ENCODE peak calls at places on chromosome 9, in four cellular contexts. G is SK-N-SH, E is HepG2, N is K562. L is an unnamed sample.
A peak's percentile ranks its signal among the peaks of the same experiment; 100 is the strongest.

GRCh38 chr9:13928988-13929387 is 385.0 kb downstream of the NFIB start:
- DNase-seq in G (no peak), E (no peak), N (no peak), L (no peak)

GRCh38 chr9:77785341-77785740 is 137.2 kb upstream of the GNA14 start:
- DNase-seq in G (peak; percentile 37), E (no peak), N (no peak), L (no peak)

GRCh38 chr9:72871685-72872084 is 81.2 kb downstream of the ALDH1A1 start:
- DNase-seq in G (no peak), E (peak; percentile 16), N (no peak), L (no peak)

GRCh38 chr9:22147818-22148573 is 138.9 kb upstream of the CDKN2B start:
- DNase-seq in G (no peak), E (peak; percentile 55), N (no peak), L (no peak)

GRCh38 chr9:131650254-131650653 is 89.6 kb downstream of the RAPGEF1 start:
- DNase-seq in G (no peak), E (no peak), N (no peak), L (no peak)

GRCh38 chr9:89822996-89823395 is 218.2 kb downstream of the GADD45G start:
- DNase-seq in G (no peak), E (no peak), N (no peak), L (no peak)

GRCh38 chr9:70407081-70407503 is 7.4 kb downstream of the KLF9 start:
- DNase-seq in G (no peak), E (no peak), N (no peak), L (no peak)

GRCh38 chr9:86470326-86470725 is 116.1 kb upstream of the TUT7 start:
- DNase-seq in G (no peak), E (no peak), N (no peak), L (no peak)

GRCh38 chr9:129887210-129888084 is 52.2 kb downstream of the USP20 start:
- DNase-seq in G (no peak), E (no peak), N (peak; percentile 64), L (no peak)

GRCh38 chr9:113520109-113520642 is 56.6 kb downstream of the RGS3 start:
- DNase-seq in G (no peak), E (no peak), N (no peak), L (no peak)
- TF ChIP-seq FOXJ3 in G (no peak), E (no peak), N (no peak), L (no peak)

GRCh38 chr9:33751536-33752129 is 43.7 kb upstream of the PRSS3 start:
- DNase-seq in G (no peak), E (no peak), N (no peak), L (no peak)

GRCh38 chr9:33748633-33749304 is 46.6 kb upstream of the PRSS3 start:
- DNase-seq in G (no peak), E (no peak), N (no peak), L (no peak)

GRCh38 chr9:33752130-33752637 is 43.2 kb upstream of the PRSS3 start:
- DNase-seq in G (no peak), E (peak; percentile 76), N (no peak), L (no peak)

GRCh38 chr9:33750307-33750838 is 45.0 kb upstream of the PRSS3 start:
- DNase-seq in G (peak; percentile 85), E (no peak), N (no peak), L (peak; percentile 23)

GRCh38 chr9:33750839-33751339 is 44.5 kb upstream of the PRSS3 start:
- DNase-seq in G (peak; percentile 76), E (no peak), N (no peak), L (peak; percentile 26)
- TF ChIP-seq FOXJ3 in G (no peak), E (no peak), N (no peak), L (no peak)

DNA sequence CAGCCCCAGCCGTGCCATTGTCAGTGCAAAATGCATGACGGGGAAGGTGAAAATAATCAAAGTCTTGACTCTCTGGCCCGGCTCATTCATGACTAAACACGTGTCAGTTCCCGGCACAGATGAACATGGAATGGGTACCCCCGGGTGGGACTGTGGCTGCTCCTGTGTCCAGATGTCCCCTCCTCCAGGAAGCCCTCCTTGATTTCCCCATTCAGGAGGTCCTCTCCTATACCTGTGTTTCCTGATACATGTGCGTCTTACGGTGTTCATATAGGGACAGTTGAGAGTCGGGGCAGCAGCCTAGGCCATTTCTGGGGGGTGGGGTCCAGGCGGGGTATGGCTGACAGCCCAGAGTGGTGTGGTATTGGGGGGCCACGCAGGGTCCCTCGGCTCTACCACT is 19.5 kb downstream of the RXRA start:
- DNase-seq in G (no peak), E (no peak), N (no peak), L (no peak)
- TF ChIP-seq FOXJ3 in G (no peak), E (no peak), N (no peak), L (no peak)

DNA sequence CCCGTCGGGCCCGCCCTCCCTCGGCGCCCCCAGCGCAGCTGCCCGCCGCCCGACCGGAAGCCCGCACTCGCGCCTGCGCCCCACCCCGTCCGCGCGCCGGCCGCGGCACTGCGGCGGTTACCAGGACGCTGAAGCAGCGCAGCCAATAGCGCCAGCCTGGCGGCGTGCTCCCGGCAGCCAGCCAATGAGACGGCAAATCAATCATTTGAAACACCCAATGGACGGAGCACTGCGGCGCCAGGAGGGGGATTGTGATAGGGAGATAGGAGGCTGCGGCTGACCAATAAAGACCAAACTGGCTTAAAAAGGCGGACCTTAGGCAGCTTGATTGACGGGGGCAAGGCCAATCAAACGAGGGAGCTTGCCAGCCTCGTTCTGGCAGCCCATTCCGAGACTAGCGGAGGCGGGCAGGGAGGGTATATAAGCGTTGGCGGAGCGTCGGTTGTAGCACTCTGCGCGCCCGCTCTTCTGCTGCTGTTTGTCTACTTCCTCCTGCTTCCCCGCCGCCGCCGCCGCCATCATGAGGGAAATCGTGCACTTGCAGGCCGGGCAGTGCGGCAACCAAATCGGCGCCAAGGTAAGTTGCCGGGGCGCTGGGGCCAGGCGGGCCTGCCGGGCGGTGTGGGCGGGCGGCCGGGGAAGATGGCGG is at the start of gene TUBB4B:
- DNase-seq in G (peak; percentile 98), E (peak; percentile 99), N (peak; percentile 88), L (peak; percentile 98)
- TF ChIP-seq FOXJ3 in G (no peak), E (no peak), N (no peak), L (no peak)

DNA sequence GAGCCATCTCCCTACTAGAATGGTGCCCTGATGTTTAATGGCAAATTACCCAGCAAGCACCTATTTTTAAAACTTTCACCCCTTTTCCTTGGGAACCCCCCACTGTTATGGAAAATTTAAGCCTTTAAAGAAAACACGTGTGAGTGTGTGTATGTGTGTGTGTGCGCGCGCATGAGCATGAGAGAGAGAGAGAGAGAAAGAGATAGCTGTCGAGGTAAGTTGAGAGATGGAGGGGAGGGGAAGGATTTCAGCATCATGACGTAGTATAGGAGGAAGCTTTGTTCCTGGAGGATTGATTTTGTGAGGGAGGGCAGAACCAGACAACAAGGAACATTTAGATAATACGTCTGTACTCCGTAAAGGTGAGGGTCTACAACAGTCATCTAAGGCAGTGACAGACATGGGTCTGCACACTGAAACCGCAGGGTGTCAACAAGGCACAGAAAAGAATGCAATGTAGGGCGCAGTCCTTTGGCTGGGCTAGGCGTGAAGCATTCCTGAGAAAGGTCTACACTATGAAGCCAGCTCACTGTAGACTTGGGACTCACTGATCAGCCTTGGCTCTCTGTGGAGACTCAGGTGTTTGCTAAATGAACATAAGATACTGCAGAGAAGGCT is 227.7 kb downstream of the SMARCA2 start:
- DNase-seq in G (no peak), E (no peak), N (no peak), L (no peak)
- TF ChIP-seq FOXJ3 in G (no peak), E (no peak), N (no peak), L (no peak)

GRCh38 chr9:15298362-15298761 is 8.7 kb downstream of the TTC39B start:
- DNase-seq in G (no peak), E (no peak), N (no peak), L (no peak)

GRCh38 chr9:15299374-15299939 is 7.6 kb downstream of the TTC39B start:
- DNase-seq in G (no peak), E (no peak), N (no peak), L (no peak)

GRCh38 chr9:15293084-15293483 is 13.9 kb downstream of the TTC39B start:
- DNase-seq in G (no peak), E (no peak), N (no peak), L (no peak)

GRCh38 chr9:15293727-15294405 is 13.2 kb downstream of the TTC39B start:
- DNase-seq in G (no peak), E (no peak), N (no peak), L (no peak)

DNA sequence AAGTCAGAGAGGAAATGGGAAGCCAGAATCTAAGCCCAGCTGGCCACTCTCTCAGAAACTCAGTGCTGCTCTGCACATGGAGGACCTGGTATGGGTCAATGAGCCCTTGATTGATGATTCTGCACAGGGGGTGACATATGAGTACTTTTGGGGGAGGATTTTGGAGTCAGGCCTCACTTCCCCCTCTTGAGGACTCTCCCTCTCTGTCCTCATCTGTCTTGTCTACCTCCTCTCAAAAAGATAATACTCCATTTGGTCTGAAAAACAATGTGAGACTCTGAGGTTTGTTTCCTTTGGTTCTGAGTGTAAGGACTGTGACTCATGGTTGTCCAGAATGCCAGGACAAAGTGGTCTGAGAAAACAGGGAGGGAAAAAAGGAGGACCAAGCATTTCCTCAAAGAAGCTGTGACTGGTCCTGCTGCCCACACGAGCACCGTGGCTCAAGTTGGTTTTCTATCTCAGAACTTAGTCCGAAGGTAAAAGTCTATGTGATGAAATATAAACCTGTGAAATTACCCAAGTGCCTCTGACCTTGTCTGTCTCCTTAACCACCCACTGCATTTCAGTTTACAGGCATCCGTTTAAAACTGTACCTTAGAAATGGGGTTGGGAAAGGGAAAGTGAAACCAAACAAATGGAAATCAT is 11.1 kb downstream of the TTC39B start:
- DNase-seq in G (no peak), E (peak; percentile 42), N (no peak), L (no peak)
- TF ChIP-seq FOXJ3 in G (no peak), E (no peak), N (no peak), L (no peak)

GRCh38 chr9:96056221-96056620 is 180.7 kb downstream of the ERCC6L2 start:
- DNase-seq in G (no peak), E (no peak), N (no peak), L (no peak)

GRCh38 chr9:96058218-96058617 is 182.7 kb downstream of the ERCC6L2 start:
- DNase-seq in G (no peak), E (no peak), N (no peak), L (no peak)

GRCh38 chr9:96061293-96061987 is 185.9 kb downstream of the ERCC6L2 start:
- DNase-seq in G (peak; percentile 64), E (peak; percentile 21), N (peak; percentile 40), L (peak; percentile 39)

GRCh38 chr9:96052703-96053102 is 177.2 kb downstream of the ERCC6L2 start:
- DNase-seq in G (no peak), E (no peak), N (no peak), L (no peak)

GRCh38 chr9:96057155-96057554 is 181.7 kb downstream of the ERCC6L2 start:
- DNase-seq in G (no peak), E (no peak), N (no peak), L (no peak)
- TF ChIP-seq FOXJ3 in G (no peak), E (no peak), N (no peak), L (no peak)

GRCh38 chr9:91407580-91408275 is 15.9 kb downstream of the NFIL3 start:
- DNase-seq in G (no peak), E (no peak), N (no peak), L (no peak)

GRCh38 chr9:91408475-91408874 is 15.2 kb downstream of the NFIL3 start:
- DNase-seq in G (no peak), E (no peak), N (no peak), L (no peak)

GRCh38 chr9:91405343-91406077 is 18.1 kb downstream of the NFIL3 start:
- DNase-seq in G (no peak), E (no peak), N (no peak), L (no peak)

GRCh38 chr9:91403665-91404543 is 19.7 kb downstream of the NFIL3 start:
- DNase-seq in G (no peak), E (no peak), N (peak; percentile 29), L (no peak)
- TF ChIP-seq FOXJ3 in G (no peak), E (no peak), N (no peak), L (no peak)

GRCh38 chr9:18942801-18943200 is 90.2 kb downstream of the SAXO1 start:
- DNase-seq in G (no peak), E (no peak), N (no peak), L (no peak)

GRCh38 chr9:18947772-18948391 is 85.1 kb downstream of the SAXO1 start:
- DNase-seq in G (no peak), E (no peak), N (no peak), L (no peak)
- TF ChIP-seq FOXJ3 in G (no peak), E (no peak), N (no peak), L (no peak)

L was measured in WTC11.